ENCODE peak calls at places on chromosome 2, in nine cellular contexts. G is Caco-2, W is H1, F is choroid plexus epithelial cell, X is pancreas, S is RWPE2, N is AG04449, C is endothelial cell, T is right lobe of liver. M is an unnamed sample.

GRCh38 chr2:63041592-63041991 is 9.0 kb upstream of the OTX1 start:
- DNase-seq in C (no peak), G (no peak), X (no peak), T (no peak), N (no peak), W (no peak), F (no peak), S (no peak), M (no peak)

GRCh38 chr2:170974304-170974993 is 45.4 kb downstream of the GORASP2 start:
- DNase-seq in X (no peak), G (peak; percentile 60), F (peak; percentile 49), T (no peak), W (no peak), S (no peak), C (no peak), N (no peak), M (no peak)

GRCh38 chr2:192286093-192286701 is 91.5 kb upstream of the TMEFF2 start:
- DNase-seq in F (peak; percentile 83), C (peak; percentile 17), T (no peak), N (peak; percentile 5), W (no peak), S (no peak), X (no peak), G (peak; percentile 12), M (no peak)

GRCh38 chr2:161146209-161146775 is 13.9 kb upstream of the TANK start:
- DNase-seq in W (no peak), X (no peak), C (no peak), N (no peak), F (no peak), G (no peak), T (no peak), S (no peak), M (no peak)

GRCh38 chr2:98869868-98870267 is 66.2 kb downstream of the CRACDL start:
- DNase-seq in F (no peak), W (no peak), N (no peak), S (no peak), T (no peak), X (peak; percentile 87), C (no peak), G (no peak), M (no peak)

GRCh38 chr2:196275646-196276352 is 104.4 kb upstream of the STK17B start:
- DNase-seq in W (no peak), T (no peak), X (no peak), F (peak; percentile 79), G (peak; percentile 53), C (no peak), S (no peak), N (no peak), M (no peak)

GRCh38 chr2:36359006-36359580 is 3.5 kb downstream of the CRIM1 start:
- DNase-seq in G (no peak), S (no peak), W (no peak), N (no peak), T (no peak), C (no peak), F (peak; percentile 51), X (no peak), M (no peak)

GRCh38 chr2:55175254-55176093 is 56.6 kb downstream of the CLHC1 start:
- DNase-seq in T (no peak), C (no peak), S (no peak), N (no peak), F (peak; percentile 86), X (no peak), W (no peak), G (peak; percentile 36), M (no peak)

GRCh38 chr2:142742301-142743214 is 134.9 kb upstream of the KYNU start:
- DNase-seq in W (no peak), C (no peak), F (peak; percentile 83), G (no peak), S (no peak), X (no peak), N (no peak), T (no peak), M (no peak)

GRCh38 chr2:105252271-105252670 is 10.7 kb downstream of the GPR45 start:
- DNase-seq in X (no peak), G (no peak), C (no peak), F (no peak), S (no peak), T (no peak), W (no peak), N (no peak), M (no peak)

GRCh38 chr2:205696541-205697441 is 14.5 kb downstream of the NRP2 start:
- DNase-seq in T (no peak), C (peak; percentile 23), X (no peak), F (peak; percentile 74), N (peak; percentile 95), W (no peak), S (no peak), G (peak; percentile 81), M (no peak)

GRCh38 chr2:230042195-230042594 is 26.5 kb downstream of the SLC16A14 start:
- DNase-seq in S (no peak), X (no peak), C (no peak), G (no peak), N (no peak), W (no peak), T (no peak), F (no peak), M (no peak)

GRCh38 chr2:152088006-152088405 is 10.8 kb downstream of the CACNB4 start:
- DNase-seq in X (no peak), S (no peak), F (no peak), T (no peak), C (no peak), G (no peak), W (no peak), N (no peak), M (no peak)

GRCh38 chr2:241873803-241874110 is 4.2 kb downstream of the RTP5 start:
- DNase-seq in X (no peak), S (no peak), N (no peak), F (no peak), C (no peak), W (no peak), G (no peak), T (no peak), M (no peak)

GRCh38 chr2:11177871-11178598 is 22.8 kb downstream of the SLC66A3 start:
- DNase-seq in C (no peak), G (no peak), S (no peak), F (peak; percentile 54), N (no peak), T (no peak), W (no peak), X (no peak), M (no peak)

GRCh38 chr2:216633616-216634316 is 546 bp downstream of the IGFBP2 start:
- DNase-seq in N (no peak), S (no peak), T (peak; percentile 41), W (peak; percentile 73), C (peak; percentile 41), X (peak; percentile 56), G (no peak), F (no peak), M (no peak)

GRCh38 chr2:31083204-31083993 is 54.8 kb downstream of the GALNT14 start:
- DNase-seq in G (no peak), C (no peak), X (no peak), W (no peak), N (no peak), F (no peak), S (no peak), T (no peak), M (no peak)

GRCh38 chr2:235979753-235980459 is 188.3 kb downstream of the GBX2 start:
- DNase-seq in T (no peak), S (no peak), G (no peak), W (no peak), X (no peak), C (no peak), F (no peak), N (no peak), M (no peak)

GRCh38 chr2:215376103-215376780 is 59.6 kb downstream of the FN1 start:
- DNase-seq in S (no peak), G (no peak), T (no peak), F (no peak), X (no peak), W (no peak), N (no peak), C (no peak), M (no peak)
- TF ChIP-seq CTCF in S (no peak), G (no peak), T (no peak), F (no peak), X (no peak), W (no peak), N (no peak), C (no peak), M (no peak)

DNA sequence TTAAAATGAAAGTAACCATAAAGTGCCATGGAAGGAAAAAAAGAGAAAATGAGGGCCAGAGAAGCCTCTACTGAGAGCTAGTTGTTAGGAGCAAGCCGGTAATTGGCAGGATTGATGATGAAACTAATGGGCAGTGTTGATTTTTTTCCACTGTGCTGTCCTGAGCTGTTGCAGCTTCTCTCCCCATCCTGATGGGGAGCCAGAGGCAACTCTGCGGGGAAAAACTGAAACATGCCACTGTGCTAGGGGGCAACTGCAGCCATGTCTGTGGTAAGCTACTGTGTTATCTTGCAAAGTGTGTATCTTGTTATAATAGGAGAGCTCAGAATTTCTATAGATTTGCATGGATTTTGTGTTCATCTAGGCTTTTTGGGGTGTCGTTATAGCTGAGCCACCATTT is 487.9 kb downstream of the STK39 start:
- DNase-seq in F (no peak), S (no peak), G (no peak), N (no peak), C (no peak), X (no peak), T (no peak), W (no peak), M (no peak)
- TF ChIP-seq CTCF in F (peak; percentile 10), S (no peak), G (no peak), N (no peak), C (no peak), X (no peak), T (no peak), W (peak; percentile 48), M (no peak)

DNA sequence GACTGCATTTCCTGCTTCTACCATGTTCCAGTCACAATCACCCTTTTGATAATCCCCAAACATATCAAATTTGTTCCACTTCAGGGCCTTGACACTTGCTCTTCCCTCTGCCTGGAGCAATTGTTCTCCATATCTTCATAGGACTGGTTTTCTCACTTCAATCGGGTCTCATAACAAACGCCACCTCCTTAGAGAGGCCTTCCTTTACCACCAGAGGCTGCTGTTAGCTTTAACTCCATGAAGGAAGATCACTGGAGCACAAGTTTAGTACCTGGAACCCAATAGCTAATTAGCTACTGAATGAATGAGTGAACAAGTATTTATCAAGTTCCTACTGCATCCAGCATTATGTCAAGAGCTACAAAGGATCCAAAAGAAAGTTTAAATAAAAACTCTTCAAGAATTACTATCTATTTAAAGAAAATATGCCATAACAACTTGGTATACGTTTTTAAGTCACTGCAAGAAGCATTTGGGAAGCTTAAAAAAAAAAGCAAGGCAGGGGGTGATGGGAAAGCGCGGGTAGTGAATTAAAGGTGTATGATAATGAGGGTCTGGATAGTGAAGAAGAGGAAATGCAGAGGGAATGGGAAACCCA is 58.8 kb downstream of the BAZ2B start:
- DNase-seq in X (no peak), N (no peak), F (peak; percentile 61), S (no peak), T (no peak), C (no peak), W (no peak), G (peak; percentile 57), M (no peak)
- TF ChIP-seq CTCF in X (no peak), N (no peak), F (peak; percentile 62), S (peak; percentile 81), T (peak; percentile 41), C (no peak), W (no peak), G (peak; percentile 36), M (peak; percentile 26)

GRCh38 chr2:49772299-49772970 is 618.1 kb upstream of the FSHR start:
- DNase-seq in X (no peak), F (no peak), N (no peak), S (no peak), T (no peak), G (no peak), C (no peak), W (no peak), M (no peak)

GRCh38 chr2:49770919-49771318 is 616.6 kb upstream of the FSHR start:
- DNase-seq in X (peak; percentile 57), S (no peak), N (no peak), W (peak; percentile 87), G (peak; percentile 23), C (peak; percentile 66), F (no peak), T (peak; percentile 34), M (no peak)
- TF ChIP-seq CTCF in X (no peak), S (peak; percentile 19), N (no peak), W (peak; percentile 97), G (peak; percentile 39), C (peak; percentile 44), F (no peak), T (peak; percentile 31), M (no peak)